ENCODE peak calls at places on chromosomes 5 and 9, in ten cellular contexts. M is WERI-Rb-1; W is AG09319; D is left ventricle myocardium inferior; Y is CD4-positive, alpha-beta T cell; J is choroid plexus epithelial cell; I is IMR-90; X is Calu3; A is mammary epithelial cell; G is A549. F is an unnamed sample.

GRCh38 chr9:36136277-36136893 is at the start of gene GLIPR2:
- DNase-seq in M (peak), W (no peak), D (peak), Y (peak), J (peak), I (peak), X (peak), A (peak), G (peak), F (peak)

GRCh38 chr5:172458956-172459355 is 4.6 kb upstream of the SH3PXD2B start:
- DNase-seq in M (peak), W (no peak), D (no peak), Y (no peak), J (no peak), I (no peak), X (no peak), A (no peak), G (no peak), F (no peak)

GRCh38 chr5:93845376-93845775 is 104.0 kb upstream of the POU5F2 start:
- DNase-seq in M (no peak), W (no peak), D (no peak), Y (no peak), J (no peak), I (no peak), X (no peak), A (no peak), G (no peak), F (no peak)

GRCh38 chr5:2797160-2797559 is 45.7 kb upstream of the IRX2 start:
- DNase-seq in M (no peak), W (no peak), D (no peak), Y (no peak), J (no peak), I (no peak), X (no peak), A (no peak), G (no peak), F (no peak)

GRCh38 chr9:129550199-129550839 is 70.6 kb downstream of the C9orf50 start:
- DNase-seq in M (no peak), W (peak), D (peak), Y (no peak), J (peak), I (peak), X (peak), A (peak), G (peak), F (peak)

GRCh38 chr9:133147412-133148271 is 16.1 kb downstream of the GBGT1 start:
- DNase-seq in M (peak), W (no peak), D (peak), Y (peak), J (peak), I (peak), X (peak), A (peak), G (peak), F (peak)

GRCh38 chr9:12604154-12604825 is 88.9 kb upstream of the TYRP1 start:
- DNase-seq in M (no peak), W (no peak), D (no peak), Y (no peak), J (peak), I (no peak), X (peak), A (peak), G (peak), F (no peak)

GRCh38 chr9:124756011-124756410 is 15.1 kb downstream of the NR6A1 start:
- DNase-seq in M (no peak), W (no peak), D (no peak), Y (no peak), J (no peak), I (no peak), X (no peak), A (no peak), G (no peak), F (no peak)

GRCh38 chr5:148974638-148975330 is 88.1 kb downstream of the SH3TC2 start:
- DNase-seq in M (no peak), W (no peak), D (no peak), Y (no peak), J (no peak), I (no peak), X (no peak), A (no peak), G (no peak), F (no peak)

GRCh38 chr5:173629628-173630027 is 13.2 kb upstream of the BOD1 start:
- DNase-seq in M (peak), W (no peak), D (no peak), Y (no peak), J (no peak), I (no peak), X (peak), A (no peak), G (peak), F (peak)

GRCh38 chr9:16100596-16101091 is 547.8 kb downstream of the CCDC171 start:
- DNase-seq in M (no peak), W (no peak), D (peak), Y (no peak), J (peak), I (peak), X (no peak), A (no peak), G (no peak), F (no peak)

GRCh38 chr9:5438301-5439162 is 807 bp upstream of the PLGRKT start:
- DNase-seq in M (no peak), W (no peak), D (no peak), Y (peak), J (peak), I (peak), X (no peak), A (peak), G (peak), F (no peak)

GRCh38 chr9:105912868-105913516 is 218.7 kb downstream of the TMEM38B start:
- DNase-seq in M (no peak), W (no peak), D (no peak), Y (no peak), J (no peak), I (no peak), X (peak), A (peak), G (peak), F (no peak)

GRCh38 chr5:82513739-82514138 is 235.6 kb upstream of the RPS23 start:
- DNase-seq in M (no peak), W (no peak), D (no peak), Y (no peak), J (no peak), I (no peak), X (no peak), A (no peak), G (no peak), F (no peak)

GRCh38 chr9:95080961-95081658 is 236.4 kb downstream of the FANCC start:
- DNase-seq in M (no peak), W (no peak), D (no peak), Y (no peak), J (no peak), I (no peak), X (no peak), A (no peak), G (no peak), F (no peak)

GRCh38 chr9:114503009-114503408 is 2.3 kb downstream of the WHRN start:
- DNase-seq in M (no peak), W (no peak), D (no peak), Y (no peak), J (no peak), I (no peak), X (no peak), A (no peak), G (no peak), F (no peak)

GRCh38 chr5:320524-321232 is 836 bp upstream of the AHRR start:
- DNase-seq in M (no peak), W (no peak), D (no peak), Y (no peak), J (no peak), I (no peak), X (no peak), A (no peak), G (no peak), F (no peak)

GRCh38 chr5:165101709-165102108 is 1596.3 kb downstream of the MAT2B start:
- DNase-seq in M (no peak), W (no peak), D (no peak), Y (no peak), J (no peak), I (no peak), X (no peak), A (no peak), G (no peak), F (no peak)

GRCh38 chr5:148471379-148471778 is 87.6 kb downstream of the FBXO38 start:
- DNase-seq in M (no peak), W (no peak), D (no peak), Y (no peak), J (peak), I (peak), X (no peak), A (no peak), G (no peak), F (no peak)

GRCh38 chr5:43050384-43050783 is 10.3 kb upstream of the ANXA2R start:
- DNase-seq in M (no peak), W (no peak), D (no peak), Y (no peak), J (no peak), I (no peak), X (no peak), A (no peak), G (no peak), F (no peak)

GRCh38 chr9:120916573-120916972 is 10.0 kb downstream of the TRAF1 start:
- DNase-seq in M (peak), W (peak), D (peak), Y (no peak), J (peak), I (peak), X (no peak), A (no peak), G (no peak), F (no peak)

GRCh38 chr5:97553829-97554452 is 370.9 kb upstream of the RIOK2 start:
- DNase-seq in M (no peak), W (no peak), D (no peak), Y (no peak), J (no peak), I (peak), X (no peak), A (no peak), G (no peak), F (no peak)

GRCh38 chr5:149223081-149223848 is 48.4 kb upstream of the AFAP1L1 start:
- DNase-seq in M (no peak), W (no peak), D (no peak), Y (no peak), J (no peak), I (peak), X (no peak), A (no peak), G (no peak), F (no peak)

GRCh38 chr9:89952401-89952800 is 347.6 kb downstream of the GADD45G start:
- DNase-seq in M (no peak), W (no peak), D (no peak), Y (no peak), J (no peak), I (peak), X (no peak), A (peak), G (no peak), F (no peak)

GRCh38 chr5:36238896-36239295 is 2.8 kb downstream of the NADK2 start:
- DNase-seq in M (no peak), W (no peak), D (no peak), Y (no peak), J (no peak), I (no peak), X (no peak), A (no peak), G (no peak), F (no peak)

GRCh38 chr9:137068539-137069507 is 1.5 kb downstream of the SAPCD2 start:
- DNase-seq in M (no peak), W (no peak), D (no peak), Y (no peak), J (no peak), I (no peak), X (no peak), A (no peak), G (no peak), F (no peak)

GRCh38 chr9:137070201-137070905 is at the start of gene SAPCD2:
- DNase-seq in M (peak), W (no peak), D (peak), Y (peak), J (peak), I (peak), X (peak), A (peak), G (peak), F (peak)

GRCh38 chr9:137069508-137070071 is 767 bp downstream of the SAPCD2 start:
- DNase-seq in M (no peak), W (no peak), D (no peak), Y (no peak), J (no peak), I (no peak), X (no peak), A (no peak), G (no peak), F (peak)

GRCh38 chr9:137071282-137071681 is 925 bp upstream of the SAPCD2 start:
- DNase-seq in M (no peak), W (no peak), D (no peak), Y (no peak), J (no peak), I (no peak), X (no peak), A (no peak), G (no peak), F (no peak)

DNA sequence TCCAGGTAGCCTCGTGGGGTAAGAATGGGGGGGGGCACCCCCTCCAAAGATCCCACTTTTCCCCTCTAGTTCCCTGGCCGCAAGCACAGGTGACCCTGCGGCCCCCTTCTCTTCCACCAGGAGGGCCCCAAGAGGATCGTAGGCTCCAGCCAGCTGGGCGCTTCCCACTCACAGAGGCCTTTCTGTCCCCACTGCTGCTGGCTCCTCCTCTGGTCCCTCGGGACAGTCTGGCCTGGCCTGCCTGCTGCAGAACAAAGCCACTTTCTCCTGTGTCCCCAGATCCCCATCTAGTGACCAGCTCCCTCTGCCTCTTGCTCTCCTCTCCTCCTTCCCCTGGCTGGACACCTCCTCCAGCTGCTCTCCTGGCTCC is 534 bp upstream of the SAPCD2 start:
- DNase-seq in M (peak), W (no peak), D (peak), Y (no peak), J (no peak), I (no peak), X (no peak), A (no peak), G (no peak), F (no peak)
- TF ChIP-seq CTCF in M (peak), W (no peak), D (peak), Y (no peak), J (peak), I (no peak), X (no peak), A (peak), G (no peak), F (no peak)

GRCh38 chr5:103589416-103590175 is 27.0 kb upstream of the NUDT12 start:
- DNase-seq in M (no peak), W (no peak), D (no peak), Y (no peak), J (peak), I (peak), X (no peak), A (no peak), G (no peak), F (no peak)

GRCh38 chr5:103582364-103582763 is 19.8 kb upstream of the NUDT12 start:
- DNase-seq in M (peak), W (no peak), D (no peak), Y (no peak), J (peak), I (peak), X (peak), A (peak), G (peak), F (peak)

GRCh38 chr5:103587185-103587748 is 24.7 kb upstream of the NUDT12 start:
- DNase-seq in M (no peak), W (no peak), D (no peak), Y (no peak), J (peak), I (peak), X (no peak), A (peak), G (peak), F (no peak)
- TF ChIP-seq CTCF in M (no peak), W (peak), D (peak), Y (no peak), J (peak), I (peak), X (no peak), A (peak), G (peak), F (peak)

GRCh38 chr5:23289162-23289561 is 218.2 kb upstream of the PRDM9 start:
- DNase-seq in M (no peak), W (no peak), D (no peak), Y (no peak), J (no peak), I (no peak), X (no peak), A (no peak), G (no peak), F (no peak)
- TF ChIP-seq CTCF in M (no peak), W (no peak), D (no peak), Y (no peak), J (no peak), I (no peak), X (no peak), A (no peak), G (no peak), F (no peak)

GRCh38 chr9:131008909-131009618 is at the start of gene LAMC3:
- DNase-seq in M (peak), W (no peak), D (no peak), Y (no peak), J (no peak), I (no peak), X (peak), A (no peak), G (peak), F (peak)
- TF ChIP-seq CTCF in M (peak), W (peak), D (peak), Y (no peak), J (peak), I (peak), X (peak), A (peak), G (peak), F (peak)

GRCh38 chr5:170636836-170637477 is 133.1 kb downstream of the KCNIP1 start:
- DNase-seq in M (no peak), W (no peak), D (no peak), Y (no peak), J (no peak), I (no peak), X (no peak), A (no peak), G (no peak), F (no peak)

GRCh38 chr5:170640731-170641588 is 137.1 kb downstream of the KCNIP1 start:
- DNase-seq in M (no peak), W (no peak), D (no peak), Y (no peak), J (no peak), I (no peak), X (no peak), A (no peak), G (no peak), F (no peak)

GRCh38 chr5:170639221-170639925 is 135.6 kb downstream of the KCNIP1 start:
- DNase-seq in M (no peak), W (no peak), D (no peak), Y (no peak), J (no peak), I (no peak), X (no peak), A (no peak), G (no peak), F (no peak)

GRCh38 chr5:170638051-170638450 is 134.2 kb downstream of the KCNIP1 start:
- DNase-seq in M (no peak), W (no peak), D (no peak), Y (no peak), J (no peak), I (no peak), X (no peak), A (no peak), G (no peak), F (no peak)

GRCh38 chr5:170638454-170639220 is 134.8 kb downstream of the KCNIP1 start:
- DNase-seq in M (peak), W (no peak), D (peak), Y (peak), J (peak), I (peak), X (peak), A (peak), G (peak), F (peak)
- TF ChIP-seq CTCF in M (peak), W (peak), D (peak), Y (peak), J (peak), I (peak), X (peak), A (peak), G (peak), F (peak)

DNA sequence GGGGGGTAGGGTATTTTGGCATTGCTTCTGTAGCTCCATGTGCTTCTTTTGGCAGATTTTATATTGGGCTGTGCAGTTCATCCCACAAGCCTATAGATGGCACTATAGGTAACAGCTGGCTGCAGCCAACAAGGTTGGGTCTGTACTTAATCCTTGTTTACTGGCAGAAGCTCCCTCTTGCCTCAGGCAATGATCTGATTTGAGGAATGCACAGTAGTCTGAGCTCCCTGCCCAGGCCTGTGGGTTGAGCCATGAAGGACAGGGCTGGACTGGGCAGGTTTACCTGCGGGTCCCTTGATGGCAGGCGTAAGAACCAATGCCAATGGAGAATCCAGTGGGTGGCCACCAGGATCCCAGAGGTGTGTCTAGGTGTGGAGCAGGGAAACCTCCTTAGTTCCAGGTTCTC is 11.7 kb upstream of the OR1J2 start:
- DNase-seq in M (peak), W (peak), D (no peak), Y (no peak), J (peak), I (peak), X (peak), A (peak), G (peak), F (peak)
- TF ChIP-seq CTCF in M (peak), W (peak), D (peak), Y (peak), J (peak), I (peak), X (no peak), A (peak), G (peak), F (peak)

DNA sequence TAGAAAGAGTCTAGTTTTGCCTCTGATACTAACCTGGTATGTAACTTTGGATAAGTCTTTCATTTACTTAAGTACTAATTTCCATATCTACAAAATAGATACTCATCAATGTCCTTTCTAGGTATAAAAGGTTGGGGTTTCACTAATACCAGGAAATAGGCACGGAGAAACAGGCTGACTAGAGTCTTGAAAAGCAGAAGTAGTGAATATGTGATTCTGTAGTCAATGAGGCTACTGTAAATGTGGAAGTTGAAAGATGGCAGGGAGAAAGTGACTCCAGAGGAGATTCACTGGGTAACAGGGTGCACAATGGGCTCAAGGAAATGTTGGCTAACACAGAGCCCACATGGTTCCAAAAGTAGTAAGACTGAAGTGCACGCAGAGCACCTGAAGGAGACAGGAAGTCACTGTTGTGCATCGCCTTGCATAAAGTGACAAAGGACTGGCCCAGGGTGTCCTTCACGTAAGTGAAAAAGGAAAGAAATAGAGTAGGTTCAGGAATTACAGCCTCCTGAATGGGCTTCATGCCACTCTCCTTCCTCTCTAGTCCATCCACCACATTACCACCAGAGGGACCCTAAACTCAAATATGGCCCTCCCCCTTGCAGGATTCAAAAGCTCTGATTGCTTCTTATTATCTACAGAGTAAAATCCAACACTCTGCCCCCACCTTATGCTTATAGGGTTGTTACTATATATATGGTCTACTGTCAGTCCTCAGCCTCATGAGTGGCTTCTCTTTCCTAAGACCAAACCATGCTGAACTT is 288.0 kb upstream of the SMARCA2 start:
- DNase-seq in M (no peak), W (no peak), D (no peak), Y (no peak), J (no peak), I (no peak), X (no peak), A (no peak), G (no peak), F (peak)
- TF ChIP-seq CTCF in M (peak), W (no peak), D (no peak), Y (no peak), J (no peak), I (no peak), X (no peak), A (no peak), G (no peak), F (peak)

GRCh38 chr9:127313042-127313560 is 48.5 kb downstream of the GARNL3 start:
- DNase-seq in M (peak), W (no peak), D (no peak), Y (no peak), J (no peak), I (no peak), X (no peak), A (no peak), G (no peak), F (no peak)

GRCh38 chr9:127307802-127308201 is 43.2 kb downstream of the GARNL3 start:
- DNase-seq in M (no peak), W (no peak), D (peak), Y (no peak), J (no peak), I (no peak), X (no peak), A (no peak), G (no peak), F (no peak)

GRCh38 chr9:127309715-127310114 is 45.1 kb downstream of the GARNL3 start:
- DNase-seq in M (no peak), W (no peak), D (no peak), Y (no peak), J (no peak), I (no peak), X (no peak), A (no peak), G (no peak), F (no peak)

GRCh38 chr9:127308559-127309429 is 44.2 kb downstream of the GARNL3 start:
- DNase-seq in M (no peak), W (no peak), D (no peak), Y (no peak), J (peak), I (peak), X (no peak), A (no peak), G (peak), F (no peak)

GRCh38 chr9:127311239-127311741 is 46.7 kb downstream of the GARNL3 start:
- DNase-seq in M (peak), W (peak), D (no peak), Y (no peak), J (peak), I (peak), X (peak), A (peak), G (peak), F (peak)
- TF ChIP-seq CTCF in M (peak), W (peak), D (peak), Y (peak), J (peak), I (peak), X (peak), A (peak), G (peak), F (peak)